ENCODE peak calls at places on chromosomes 2 and 18, in five cellular contexts. E, C, D, A and N are unnamed samples. For H3K36me3, the result is how much of the 10 kb centered on the place peaks cover.

GRCh38 chr2:85585781-85586105 is 1.5 kb downstream of the VAMP5 start:
- DNase-seq in E (no peak), D (no peak), C (no peak), A (no peak), N (no peak)

GRCh38 chr2:217731805-217732204 is 271.0 kb downstream of the TNS1 start:
- DNase-seq in A (no peak), C (no peak), E (no peak), D (no peak), N (no peak)

GRCh38 chr2:238256594-238257104 is 16.8 kb upstream of the HES6 start:
- DNase-seq in E (peak), C (peak), D (peak), A (peak), N (no peak)

GRCh38 chr18:76953186-76953982 is 131.0 kb downstream of the ZNF236 start:
- DNase-seq in A (no peak), D (no peak), E (no peak), C (no peak), N (no peak)

GRCh38 chr2:218984239-218985020 is 554 bp downstream of the FEV start:
- DNase-seq in E (peak), D (no peak), A (no peak), C (no peak), N (no peak)

GRCh38 chr2:97869722-97870346 is 125.9 kb downstream of the TMEM131 start:
- DNase-seq in D (no peak), E (no peak), C (no peak), A (no peak), N (no peak)

GRCh38 chr2:12797815-12798214 is 81.1 kb downstream of the TRIB2 start:
- DNase-seq in D (no peak), E (no peak), C (no peak), A (no peak), N (no peak)

GRCh38 chr2:55771612-55772011 is 78.0 kb upstream of the PNPT1 start:
- DNase-seq in E (peak), D (no peak), C (peak), A (peak), N (no peak)

DNA sequence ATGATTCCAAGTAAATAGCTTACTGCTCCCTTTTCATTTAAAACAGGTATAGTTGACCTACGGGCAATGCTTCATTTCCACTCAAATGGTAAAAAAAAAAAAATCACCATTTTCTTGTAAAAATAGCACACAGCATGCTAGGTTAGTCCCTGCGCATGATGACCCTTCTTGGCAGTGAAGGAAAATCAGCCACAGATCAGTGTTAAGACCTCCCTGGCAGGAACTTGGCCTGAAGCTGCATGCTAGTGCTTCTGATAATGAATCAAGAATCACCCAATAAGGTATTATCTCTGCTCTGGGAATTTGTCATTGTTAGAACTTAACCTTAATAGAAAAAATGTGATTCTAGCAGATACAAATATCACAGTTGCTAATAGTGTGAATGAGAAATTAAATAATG is 166.3 kb downstream of the RAB3GAP1 start:
- DNase-seq in A (no peak), C (no peak), E (no peak), D (no peak), N (no peak)
- TF ChIP-seq CREB1 in A (no peak), C (no peak), E (no peak), D (no peak), N (no peak)

GRCh38 chr18:63238711-63239110 is 80.9 kb downstream of the BCL2 start:
- DNase-seq in E (peak), A (no peak), D (peak), C (no peak), N (no peak)

GRCh38 chr18:63236990-63237389 is 82.6 kb downstream of the BCL2 start:
- DNase-seq in D (no peak), C (no peak), A (no peak), E (peak), N (no peak)

GRCh38 chr18:63236417-63236816 is 83.2 kb downstream of the BCL2 start:
- DNase-seq in A (no peak), C (no peak), D (no peak), E (no peak), N (no peak)

GRCh38 chr18:63237911-63238710 is 81.5 kb downstream of the BCL2 start:
- DNase-seq in D (peak), E (peak), A (no peak), C (peak), N (no peak)

DNA sequence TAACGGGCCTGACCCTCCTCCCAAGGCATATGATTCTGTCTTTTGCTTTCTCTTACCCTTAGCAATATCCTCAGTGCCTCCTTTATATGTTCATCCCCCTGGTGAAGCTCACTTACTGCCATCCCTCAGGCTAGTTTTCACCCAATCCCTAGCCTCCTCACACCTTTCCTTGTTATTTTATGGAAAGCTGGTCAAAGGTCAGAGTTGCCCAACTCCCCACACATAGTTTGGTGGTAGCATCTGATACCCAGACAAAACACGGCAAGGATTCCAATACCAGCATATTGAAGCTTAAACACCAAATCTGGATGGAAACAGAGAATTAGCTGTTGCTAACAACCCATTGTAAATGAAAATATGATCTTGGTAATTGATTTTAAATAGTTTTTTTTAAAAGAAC is 82.1 kb downstream of the BCL2 start:
- DNase-seq in C (peak), D (no peak), A (no peak), E (peak), N (no peak)
- H3K36me3 ChIP-seq in C (under half), D (under half), A (under half), E (under half), N (under half)

DNA sequence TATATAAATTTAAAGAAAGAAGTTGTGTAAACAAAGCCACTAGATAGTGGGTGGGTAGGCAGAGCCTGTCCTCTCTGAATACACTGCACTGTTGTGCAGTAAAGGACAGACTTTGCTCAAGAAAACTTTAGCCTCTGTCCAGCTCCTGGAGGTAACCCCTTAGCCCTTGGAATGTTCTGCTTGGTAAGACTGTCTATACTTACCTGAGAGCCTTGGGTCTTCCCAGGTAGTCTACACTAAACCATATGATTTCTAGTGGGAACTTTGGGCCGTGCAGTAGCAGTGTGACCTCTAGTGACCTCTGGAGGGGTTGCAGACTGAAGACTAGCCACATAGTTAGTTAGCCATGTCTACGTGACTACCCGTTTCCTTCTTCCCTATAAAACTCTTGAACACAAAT is 678.3 kb upstream of the NRXN1 start:
- DNase-seq in D (peak), E (peak), A (peak), C (peak), N (no peak)
- TF ChIP-seq CREB1 in D (no peak), E (no peak), A (no peak), C (no peak), N (no peak)

GRCh38 chr2:215367647-215368492 is 56.0 kb downstream of the ATIC start:
- DNase-seq in E (no peak), C (no peak), D (no peak), A (no peak), N (no peak)
- H3K36me3 ChIP-seq in E (half or more), C (half or more), D (under half), A (under half), N (under half)

GRCh38 chr2:172168917-172169346 is 66.2 kb upstream of the DLX2 start:
- DNase-seq in E (no peak), A (no peak), D (no peak), C (no peak), N (no peak)
- TF ChIP-seq CREB1 in E (no peak), A (no peak), D (no peak), C (no peak), N (no peak)

GRCh38 chr2:671072-671471 is 6.1 kb downstream of the TMEM18 start:
- DNase-seq in C (no peak), D (no peak), E (no peak), A (no peak), N (no peak)
- H3K36me3 ChIP-seq in C (half or more), D (under half), E (under half), A (half or more), N (under half)

GRCh38 chr2:60808330-60808801 is 52.3 kb downstream of the PAPOLG start:
- DNase-seq in C (peak), A (peak), E (peak), D (peak), N (no peak)
- TF ChIP-seq CREB1 in C (no peak), A (peak), E (no peak), D (no peak), N (no peak)

GRCh38 chr2:63878486-63878885 is 36.8 kb downstream of the UGP2 start:
- DNase-seq in D (no peak), C (no peak), A (no peak), E (no peak), N (no peak)
- H3K36me3 ChIP-seq in D (half or more), C (half or more), A (under half), E (under half), N (under half)